ENCODE peak calls at places on chromosomes 16 and 17, in ten cellular contexts. Q, W, M, G, V, D, U, B, R and E are unnamed samples.

GRCh38 chr16:55543470-55543869 is 23.0 kb upstream of the CAPNS2 start:
- DNase-seq in Q (no peak), W (no peak), M (peak; percentile 37), G (peak; percentile 66), V (no peak), D (no peak), U (peak; percentile 83), B (no peak), R (no peak), E (no peak)

GRCh38 chr16:66426112-66427035 is 721 bp upstream of the BEAN1 start:
- DNase-seq in Q (no peak), W (no peak), M (no peak), G (peak; percentile 66), V (no peak), D (no peak), U (no peak), B (no peak), R (no peak), E (no peak)

GRCh38 chr16:57009641-57010170 is 20.3 kb downstream of the NLRC5 start:
- DNase-seq in Q (no peak), W (no peak), M (no peak), G (no peak), V (no peak), D (no peak), U (no peak), B (no peak), R (no peak), E (no peak)

GRCh38 chr17:17032131-17032692 is 10.0 kb upstream of the MPRIP start:
- DNase-seq in Q (peak; percentile 71), W (no peak), M (peak; percentile 95), G (peak; percentile 97), V (peak; percentile 85), D (no peak), U (peak; percentile 91), B (peak; percentile 75), R (no peak), E (peak; percentile 95)

GRCh38 chr17:81510798-81511549 is 1.6 kb downstream of the ACTG1 start:
- DNase-seq in Q (no peak), W (no peak), M (peak; percentile 20), G (peak; percentile 61), V (no peak), D (no peak), U (peak; percentile 43), B (peak; percentile 26), R (no peak), E (no peak)

GRCh38 chr17:14351493-14351892 is 50.6 kb downstream of the HS3ST3B1 start:
- DNase-seq in Q (no peak), W (no peak), M (no peak), G (no peak), V (no peak), D (no peak), U (no peak), B (no peak), R (no peak), E (peak; percentile 18)

GRCh38 chr16:86516618-86517003 is 6.3 kb downstream of the FOXF1 start:
- DNase-seq in Q (no peak), W (no peak), M (no peak), G (peak; percentile 39), V (no peak), D (no peak), U (no peak), B (no peak), R (peak; percentile 11), E (no peak)

GRCh38 chr17:49252148-49252682 is 21.6 kb upstream of the PHOSPHO1 start:
- DNase-seq in Q (no peak), W (peak; percentile 10), M (no peak), G (peak; percentile 40), V (no peak), D (no peak), U (peak; percentile 38), B (no peak), R (no peak), E (no peak)

GRCh38 chr16:67931712-67932461 is at the start of gene CTRL:
- DNase-seq in Q (no peak), W (no peak), M (no peak), G (no peak), V (peak; percentile 44), D (no peak), U (no peak), B (no peak), R (no peak), E (no peak)

GRCh38 chr17:17412331-17412730 is 64.5 kb upstream of the MED9 start:
- DNase-seq in Q (no peak), W (no peak), M (peak; percentile 71), G (peak; percentile 87), V (no peak), D (no peak), U (peak; percentile 55), B (no peak), R (no peak), E (peak; percentile 79)

GRCh38 chr17:39261286-39261685 is 35.5 kb upstream of the STAC2 start:
- DNase-seq in Q (no peak), W (no peak), M (no peak), G (no peak), V (no peak), D (no peak), U (no peak), B (no peak), R (no peak), E (no peak)

GRCh38 chr17:62693616-62694415 is 66.3 kb downstream of the MRC2 start:
- DNase-seq in Q (no peak), W (no peak), M (peak; percentile 48), G (no peak), V (no peak), D (no peak), U (no peak), B (no peak), R (no peak), E (no peak)

GRCh38 chr17:78485416-78486168 is 91.6 kb downstream of the DNAH17 start:
- DNase-seq in Q (no peak), W (no peak), M (no peak), G (no peak), V (no peak), D (no peak), U (no peak), B (no peak), R (no peak), E (no peak)
- H3K4me1 ChIP-seq in Q (peaks cover 4% of the 10 kb centered on the region), W (no peaks in the 10 kb centered on the region), M (no peaks in the 10 kb centered on the region), G (no peaks in the 10 kb centered on the region), V (no peaks in the 10 kb centered on the region), D (peaks cover 3% of the 10 kb centered on the region), U (no peaks in the 10 kb centered on the region), B (no peaks in the 10 kb centered on the region), R (peaks cover 8% of the 10 kb centered on the region), E (no peaks in the 10 kb centered on the region)

GRCh38 chr17:7236808-7237207 is 2.4 kb downstream of the PHF23 start:
- DNase-seq in Q (no peak), W (no peak), M (no peak), G (no peak), V (no peak), D (no peak), U (no peak), B (no peak), R (no peak), E (no peak)

GRCh38 chr17:7237761-7238417 is 1.4 kb downstream of the PHF23 start:
- DNase-seq in Q (peak; percentile 87), W (no peak), M (peak; percentile 42), G (peak; percentile 77), V (peak; percentile 90), D (peak; percentile 56), U (peak; percentile 82), B (peak; percentile 85), R (peak; percentile 74), E (no peak)

GRCh38 chr17:7237266-7237760 is 1.9 kb downstream of the PHF23 start:
- DNase-seq in Q (no peak), W (no peak), M (no peak), G (no peak), V (no peak), D (no peak), U (no peak), B (no peak), R (no peak), E (no peak)

GRCh38 chr17:7234100-7235012 is at the start of gene DVL2:
- DNase-seq in Q (peak; percentile 97), W (peak; percentile 82), M (peak; percentile 87), G (peak; percentile 98), V (peak; percentile 97), D (peak; percentile 90), U (peak; percentile 98), B (peak; percentile 97), R (peak; percentile 92), E (peak; percentile 83)

DNA sequence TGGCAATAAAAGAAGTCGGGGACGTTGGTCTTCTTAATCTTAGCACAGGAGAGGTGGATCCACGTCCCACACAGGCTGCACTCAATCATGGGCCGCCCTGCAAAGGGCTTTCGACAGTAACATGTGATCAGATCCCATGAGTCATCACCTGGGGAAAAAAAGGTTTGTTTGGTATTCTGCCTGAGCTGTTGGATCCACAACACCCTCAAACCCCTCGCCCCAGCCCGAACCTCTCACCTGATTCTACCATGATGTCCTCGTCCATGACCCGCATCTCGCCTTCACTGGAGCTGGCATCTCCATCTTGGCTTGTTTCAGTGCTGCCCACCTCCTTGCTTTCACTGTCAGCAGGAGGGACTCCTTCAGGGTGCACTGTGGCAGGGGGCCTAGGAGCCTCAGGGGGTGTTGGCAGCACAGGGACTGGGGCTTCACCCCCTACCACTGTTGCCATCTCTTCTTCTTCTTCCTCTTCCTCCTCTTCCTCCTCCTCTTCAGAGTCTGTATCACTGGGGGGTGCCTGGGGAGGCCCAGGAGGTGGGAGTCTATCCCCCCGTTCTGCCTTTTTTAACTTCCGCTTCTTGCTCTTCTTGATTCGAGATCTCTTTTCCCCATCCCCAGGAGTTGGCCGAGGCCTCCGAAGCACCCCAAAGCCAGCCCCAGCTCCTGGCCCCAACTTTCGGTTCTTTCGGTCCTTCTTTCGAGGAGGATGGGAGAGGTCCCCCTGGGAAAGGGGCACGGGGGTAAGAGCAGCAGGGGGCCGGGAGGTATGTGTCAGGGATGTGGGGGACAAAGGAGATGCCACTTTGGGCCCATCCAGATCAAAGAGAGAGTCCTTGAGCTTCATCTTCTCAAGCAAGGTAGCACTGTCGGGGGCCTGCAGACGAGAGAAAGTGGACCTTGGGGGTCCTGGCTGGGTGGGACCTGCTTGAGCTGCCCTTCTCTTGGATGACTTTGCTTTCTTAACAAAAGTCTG is 1.7 kb upstream of the DVL2 start:
- DNase-seq in Q (peak; percentile 11), W (no peak), M (peak; percentile 52), G (peak; percentile 47), V (peak; percentile 48), D (no peak), U (peak; percentile 24), B (no peak), R (no peak), E (peak; percentile 40)
- H3K4me1 ChIP-seq in Q (peaks cover 25% of the 10 kb centered on the region), W (peaks cover 29% of the 10 kb centered on the region), M (peaks cover 45% of the 10 kb centered on the region), G (peaks cover 33% of the 10 kb centered on the region), V (no peaks in the 10 kb centered on the region), D (peaks cover 32% of the 10 kb centered on the region), U (peaks cover 53% of the 10 kb centered on the region), B (peaks cover 32% of the 10 kb centered on the region), R (peaks cover 15% of the 10 kb centered on the region), E (peaks cover 46% of the 10 kb centered on the region)

GRCh38 chr17:10117581-10118001 is 80.8 kb downstream of the GAS7 start:
- DNase-seq in Q (no peak), W (peak; percentile 14), M (no peak), G (no peak), V (peak; percentile 66), D (no peak), U (no peak), B (no peak), R (no peak), E (no peak)
- H3K4me1 ChIP-seq in Q (peaks cover 11% of the 10 kb centered on the region), W (peaks cover 3% of the 10 kb centered on the region), M (peaks cover 9% of the 10 kb centered on the region), G (peaks cover 19% of the 10 kb centered on the region), V (no peaks in the 10 kb centered on the region), D (no peaks in the 10 kb centered on the region), U (peaks cover 27% of the 10 kb centered on the region), B (no peaks in the 10 kb centered on the region), R (peaks cover 5% of the 10 kb centered on the region), E (peaks cover 18% of the 10 kb centered on the region)

DNA sequence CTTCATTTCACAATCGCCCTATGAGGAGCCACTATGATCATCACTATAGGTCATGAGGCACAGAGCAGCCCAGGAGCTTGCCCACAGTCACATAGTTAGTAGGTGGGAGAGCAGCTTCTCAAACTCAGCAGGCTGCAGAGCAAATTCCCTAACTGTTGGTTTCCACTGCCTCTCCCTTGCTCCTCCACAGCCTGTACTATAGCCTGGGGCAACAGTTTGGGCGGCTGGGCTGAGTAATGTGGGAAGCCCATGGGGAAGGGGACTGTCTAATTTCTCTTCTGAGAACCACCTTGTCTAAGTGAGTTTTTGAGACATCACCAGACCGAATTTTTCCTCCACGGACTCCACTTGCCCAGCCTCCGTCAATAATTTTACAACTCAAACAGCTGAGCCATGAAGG is 73.4 kb upstream of the GPR139 start:
- DNase-seq in Q (no peak), W (no peak), M (no peak), G (no peak), V (no peak), D (no peak), U (no peak), B (no peak), R (no peak), E (no peak)
- H3K4me1 ChIP-seq in Q (no peaks in the 10 kb centered on the region), W (no peaks in the 10 kb centered on the region), M (no peaks in the 10 kb centered on the region), G (no peaks in the 10 kb centered on the region), V (no peaks in the 10 kb centered on the region), D (no peaks in the 10 kb centered on the region), U (no peaks in the 10 kb centered on the region), B (no peaks in the 10 kb centered on the region), R (no peaks in the 10 kb centered on the region), E (no peaks in the 10 kb centered on the region)